ENCODE peak calls at places on chromosomes 5 and 9, in six cellular contexts. One of them, this sample, is unnamed.

GRCh38 chr9:135229701-135230385 is 142.4 kb downstream of the OLFM1 start:
- DNase-seq in IMR-90: no peak
- DNase-seq in neuronal stem cell: no peak
- DNase-seq in H1: no peak
- DNase-seq in trophoblast cell: no peak
- DNase-seq in H9: peak; percentile 30
- DNase-seq in this sample: no peak

GRCh38 chr5:122871669-122872068 is 26.3 kb downstream of the SNX24 start:
- DNase-seq in IMR-90: no peak
- DNase-seq in neuronal stem cell: no peak
- DNase-seq in H1: no peak
- DNase-seq in trophoblast cell: peak; percentile 91
- DNase-seq in H9: no peak
- DNase-seq in this sample: no peak

GRCh38 chr5:1130218-1130946 is 18.5 kb upstream of the SLC12A7 start:
- DNase-seq in IMR-90: no peak
- DNase-seq in neuronal stem cell: no peak
- DNase-seq in H1: no peak
- DNase-seq in trophoblast cell: no peak
- DNase-seq in H9: peak; percentile 62
- DNase-seq in this sample: no peak

GRCh38 chr9:83034587-83034986 is 28.4 kb downstream of the RASEF start:
- DNase-seq in IMR-90: peak; percentile 43
- DNase-seq in neuronal stem cell: no peak
- DNase-seq in H1: no peak
- DNase-seq in trophoblast cell: no peak
- DNase-seq in H9: no peak
- DNase-seq in this sample: peak; percentile 58

GRCh38 chr5:61651202-61651601 is 319.1 kb downstream of the ZSWIM6 start:
- DNase-seq in IMR-90: no peak
- DNase-seq in neuronal stem cell: no peak
- DNase-seq in H1: no peak
- DNase-seq in trophoblast cell: no peak
- DNase-seq in H9: no peak
- DNase-seq in this sample: no peak

GRCh38 chr9:132828201-132828770 is 49.8 kb downstream of the AK8 start:
- DNase-seq in IMR-90: no peak
- DNase-seq in neuronal stem cell: no peak
- DNase-seq in H1: no peak
- DNase-seq in trophoblast cell: no peak
- DNase-seq in H9: no peak
- DNase-seq in this sample: no peak

GRCh38 chr9:74078647-74079046 is 418.5 kb upstream of the RORB start:
- DNase-seq in IMR-90: no peak
- DNase-seq in neuronal stem cell: no peak
- DNase-seq in H1: no peak
- DNase-seq in trophoblast cell: peak; percentile 4
- DNase-seq in H9: no peak
- DNase-seq in this sample: peak; percentile 35

GRCh38 chr9:94096819-94097577 is 12.7 kb downstream of the PTPDC1 start:
- DNase-seq in IMR-90: peak; percentile 33
- DNase-seq in neuronal stem cell: no peak
- DNase-seq in H1: no peak
- DNase-seq in trophoblast cell: no peak
- DNase-seq in H9: no peak
- DNase-seq in this sample: no peak

GRCh38 chr9:23447166-23447565 is 378.9 kb downstream of the ELAVL2 start:
- DNase-seq in IMR-90: no peak
- DNase-seq in neuronal stem cell: no peak
- DNase-seq in H1: no peak
- DNase-seq in trophoblast cell: no peak
- DNase-seq in H9: peak; percentile 35
- DNase-seq in this sample: no peak

GRCh38 chr5:137286025-137286610 is 213.0 kb downstream of the SPOCK1 start:
- DNase-seq in IMR-90: peak; percentile 33
- DNase-seq in neuronal stem cell: no peak
- DNase-seq in H1: no peak
- DNase-seq in trophoblast cell: no peak
- DNase-seq in H9: no peak
- DNase-seq in this sample: no peak

GRCh38 chr5:109921735-109922395 is 232.1 kb downstream of the MAN2A1 start:
- DNase-seq in IMR-90: no peak
- DNase-seq in neuronal stem cell: no peak
- DNase-seq in H1: no peak
- DNase-seq in trophoblast cell: no peak
- DNase-seq in H9: no peak
- DNase-seq in this sample: no peak

GRCh38 chr9:19754921-19755320 is 33.9 kb downstream of the SLC24A2 start:
- DNase-seq in IMR-90: no peak
- DNase-seq in neuronal stem cell: no peak
- DNase-seq in H1: no peak
- DNase-seq in trophoblast cell: no peak
- DNase-seq in H9: no peak
- DNase-seq in this sample: no peak

GRCh38 chr9:129351058-129351641 is 173.1 kb upstream of the IER5L start:
- DNase-seq in IMR-90: no peak
- DNase-seq in neuronal stem cell: peak; percentile 67
- DNase-seq in H1: peak; percentile 86
- DNase-seq in trophoblast cell: no peak
- DNase-seq in H9: peak; percentile 83
- DNase-seq in this sample: no peak

GRCh38 chr9:110942522-110942921 is 95.7 kb downstream of the LPAR1 start:
- DNase-seq in IMR-90: peak; percentile 65
- DNase-seq in neuronal stem cell: no peak
- DNase-seq in H1: no peak
- DNase-seq in trophoblast cell: peak; percentile 38
- DNase-seq in H9: no peak
- DNase-seq in this sample: peak; percentile 41

GRCh38 chr5:96896285-96896711 is 20.0 kb downstream of the ERAP2 start:
- DNase-seq in IMR-90: no peak
- DNase-seq in neuronal stem cell: no peak
- DNase-seq in H1: no peak
- DNase-seq in trophoblast cell: no peak
- DNase-seq in H9: no peak
- DNase-seq in this sample: no peak
- H2AFZ ChIP-seq in IMR-90: no peak overlapping the region
- H2AFZ ChIP-seq in neuronal stem cell: no peak overlapping the region
- H2AFZ ChIP-seq in H1: no peak overlapping the region
- H2AFZ ChIP-seq in trophoblast cell: no peak overlapping the region
- H2AFZ ChIP-seq in H9: no peak overlapping the region
- H2AFZ ChIP-seq in this sample: no peak overlapping the region

DNA sequence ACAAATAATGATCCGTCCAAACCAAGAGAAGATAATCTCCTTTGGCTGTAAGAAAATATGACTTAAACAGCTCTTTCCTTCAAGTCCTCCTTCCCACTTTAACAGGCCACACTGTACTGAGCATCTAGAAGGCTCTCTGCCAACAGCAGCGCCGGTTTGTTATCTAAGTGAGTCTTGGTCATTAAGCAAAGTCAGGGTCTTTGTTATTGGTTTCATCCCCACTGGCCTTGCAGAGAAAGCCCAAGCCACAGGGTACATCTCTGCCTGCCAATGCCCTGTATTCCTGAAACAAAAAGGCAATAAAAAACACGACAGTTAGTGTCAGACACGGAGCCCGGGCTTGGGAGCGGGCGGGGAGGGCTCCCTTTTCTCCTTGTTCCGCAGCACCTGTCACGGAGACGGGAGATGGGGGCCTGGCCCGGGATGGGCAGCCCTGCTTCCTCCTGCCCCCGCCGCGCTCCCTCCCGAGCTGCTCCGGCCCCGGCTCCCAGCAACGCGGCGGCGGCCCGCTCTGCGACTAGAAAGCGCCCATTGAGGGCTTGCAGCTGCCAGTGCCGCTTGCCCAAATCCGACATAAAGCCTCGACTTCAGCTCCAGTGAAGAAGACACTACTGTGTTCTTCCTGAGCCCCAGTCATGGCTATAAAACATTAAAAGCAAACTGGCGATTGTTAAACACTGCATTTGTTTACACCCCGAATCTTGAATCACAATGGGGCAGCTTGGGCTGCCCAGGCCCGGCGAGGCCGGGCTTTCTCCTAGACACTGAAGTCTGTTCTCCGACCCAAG is 28.1 kb upstream of the PIK3R1 start:
- DNase-seq in IMR-90: peak; percentile 22
- DNase-seq in neuronal stem cell: peak; percentile 23
- DNase-seq in H1: peak; percentile 81
- DNase-seq in trophoblast cell: no peak
- DNase-seq in H9: peak; percentile 73
- DNase-seq in this sample: peak; percentile 18
- H2BK120ac ChIP-seq in IMR-90: no peak overlapping the region
- H2BK120ac ChIP-seq in neuronal stem cell: no peak overlapping the region
- H2BK120ac ChIP-seq in H1: no peak overlapping the region
- H2BK120ac ChIP-seq in trophoblast cell: no peak overlapping the region
- H2BK120ac ChIP-seq in H9: no peak overlapping the region
- H2BK120ac ChIP-seq in this sample: peak overlapping the region; percentile 79

GRCh38 chr5:50905996-50906395 is 239.6 kb downstream of the PARP8 start:
- DNase-seq in IMR-90: no peak
- DNase-seq in neuronal stem cell: no peak
- DNase-seq in H1: no peak
- DNase-seq in trophoblast cell: peak; percentile 86
- DNase-seq in H9: no peak
- DNase-seq in this sample: no peak
- H2AFZ ChIP-seq in IMR-90: no peak overlapping the region
- H2AFZ ChIP-seq in neuronal stem cell: no peak overlapping the region
- H2AFZ ChIP-seq in H1: peak overlapping the region; percentile 77
- H2AFZ ChIP-seq in trophoblast cell: no peak overlapping the region
- H2AFZ ChIP-seq in H9: no peak overlapping the region
- H2AFZ ChIP-seq in this sample: no peak overlapping the region

DNA sequence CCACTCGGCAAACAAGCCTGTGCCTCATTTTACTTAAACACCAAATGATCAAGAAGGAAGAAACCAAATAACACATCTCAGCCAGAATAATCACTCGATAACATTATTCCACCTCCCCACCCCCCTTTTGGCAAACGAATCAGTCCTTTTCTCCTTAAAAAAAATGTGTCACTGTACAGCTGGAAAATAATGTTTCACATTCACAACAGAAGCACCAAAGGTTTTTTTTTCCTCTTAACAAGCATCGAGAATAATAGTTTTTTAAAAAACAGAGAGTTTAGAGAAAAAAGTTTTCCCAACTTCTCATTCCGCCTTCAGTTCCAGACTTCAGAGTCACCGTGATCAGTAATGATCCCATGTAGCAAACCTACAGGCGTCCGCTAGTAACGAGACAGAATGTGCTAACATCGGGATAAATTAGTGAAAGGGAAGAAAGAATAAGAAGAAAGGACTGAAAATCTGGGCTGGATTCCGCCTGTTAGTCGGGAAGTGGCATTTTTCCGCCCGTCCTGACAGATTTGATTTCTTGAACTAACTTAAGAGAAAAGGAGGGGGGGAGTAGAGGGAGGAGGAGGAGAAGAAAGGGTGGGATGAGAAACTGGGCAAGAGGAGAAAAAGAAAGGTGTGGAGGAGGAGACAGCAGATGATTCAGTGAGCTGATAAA is at the start of gene ZNF608:
- DNase-seq in IMR-90: peak; percentile 78
- DNase-seq in neuronal stem cell: peak; percentile 72
- DNase-seq in H1: peak; percentile 49
- DNase-seq in trophoblast cell: peak; percentile 43
- DNase-seq in H9: no peak
- DNase-seq in this sample: peak; percentile 88
- H2BK120ac ChIP-seq in IMR-90: peak within 1 kb of the TSS; percentile 93
- H2BK120ac ChIP-seq in neuronal stem cell: no peak within 1 kb of the TSS
- H2BK120ac ChIP-seq in H1: no peak within 1 kb of the TSS
- H2BK120ac ChIP-seq in trophoblast cell: peak within 1 kb of the TSS; percentile 73
- H2BK120ac ChIP-seq in H9: no peak within 1 kb of the TSS
- H2BK120ac ChIP-seq in this sample: peak within 1 kb of the TSS; percentile 98

GRCh38 chr5:50710838-50711237 is 44.4 kb downstream of the PARP8 start:
- DNase-seq in IMR-90: no peak
- DNase-seq in neuronal stem cell: no peak
- DNase-seq in H1: no peak
- DNase-seq in trophoblast cell: peak; percentile 16
- DNase-seq in H9: no peak
- DNase-seq in this sample: no peak
- H2AFZ ChIP-seq in IMR-90: no peak overlapping the region
- H2AFZ ChIP-seq in neuronal stem cell: peak overlapping the region; percentile 35
- H2AFZ ChIP-seq in H1: no peak overlapping the region
- H2AFZ ChIP-seq in trophoblast cell: no peak overlapping the region
- H2AFZ ChIP-seq in H9: no peak overlapping the region
- H2AFZ ChIP-seq in this sample: no peak overlapping the region

GRCh38 chr9:106820866-106821265 is 42.1 kb upstream of the ZNF462 start:
- DNase-seq in IMR-90: no peak
- DNase-seq in neuronal stem cell: no peak
- DNase-seq in H1: no peak
- DNase-seq in trophoblast cell: peak; percentile 35
- DNase-seq in H9: no peak
- DNase-seq in this sample: no peak

GRCh38 chr9:106818034-106818433 is 44.9 kb upstream of the ZNF462 start:
- DNase-seq in IMR-90: no peak
- DNase-seq in neuronal stem cell: no peak
- DNase-seq in H1: no peak
- DNase-seq in trophoblast cell: no peak
- DNase-seq in H9: no peak
- DNase-seq in this sample: no peak

GRCh38 chr9:106816524-106816923 is 46.4 kb upstream of the ZNF462 start:
- DNase-seq in IMR-90: no peak
- DNase-seq in neuronal stem cell: no peak
- DNase-seq in H1: no peak
- DNase-seq in trophoblast cell: no peak
- DNase-seq in H9: no peak
- DNase-seq in this sample: no peak
- H2BK120ac ChIP-seq in IMR-90: no peak overlapping the region
- H2BK120ac ChIP-seq in neuronal stem cell: no peak overlapping the region
- H2BK120ac ChIP-seq in H1: no peak overlapping the region
- H2BK120ac ChIP-seq in trophoblast cell: no peak overlapping the region
- H2BK120ac ChIP-seq in H9: no peak overlapping the region
- H2BK120ac ChIP-seq in this sample: no peak overlapping the region

GRCh38 chr5:28286566-28286965 is 1248.2 kb upstream of the CDH9 start:
- DNase-seq in IMR-90: no peak
- DNase-seq in neuronal stem cell: no peak
- DNase-seq in H1: no peak
- DNase-seq in trophoblast cell: peak; percentile 57
- DNase-seq in H9: no peak
- DNase-seq in this sample: no peak
- H2AFZ ChIP-seq in IMR-90: no peak overlapping the region
- H2AFZ ChIP-seq in neuronal stem cell: peak overlapping the region; percentile 61
- H2AFZ ChIP-seq in H1: no peak overlapping the region
- H2AFZ ChIP-seq in trophoblast cell: no peak overlapping the region
- H2AFZ ChIP-seq in H9: no peak overlapping the region
- H2AFZ ChIP-seq in this sample: no peak overlapping the region

GRCh38 chr5:160188151-160188967 is 40.9 kb upstream of the FABP6 start:
- DNase-seq in IMR-90: peak; percentile 82
- DNase-seq in neuronal stem cell: no peak
- DNase-seq in H1: peak; percentile 86
- DNase-seq in trophoblast cell: no peak
- DNase-seq in H9: peak; percentile 79
- DNase-seq in this sample: peak; percentile 76
- H2BK120ac ChIP-seq in IMR-90: peak overlapping the region; percentile 35
- H2BK120ac ChIP-seq in neuronal stem cell: peak overlapping the region; percentile 28
- H2BK120ac ChIP-seq in H1: peak overlapping the region; percentile 55
- H2BK120ac ChIP-seq in trophoblast cell: peak overlapping the region; percentile 88
- H2BK120ac ChIP-seq in H9: peak overlapping the region; percentile 63
- H2BK120ac ChIP-seq in this sample: peak overlapping the region; percentile 74

DNA sequence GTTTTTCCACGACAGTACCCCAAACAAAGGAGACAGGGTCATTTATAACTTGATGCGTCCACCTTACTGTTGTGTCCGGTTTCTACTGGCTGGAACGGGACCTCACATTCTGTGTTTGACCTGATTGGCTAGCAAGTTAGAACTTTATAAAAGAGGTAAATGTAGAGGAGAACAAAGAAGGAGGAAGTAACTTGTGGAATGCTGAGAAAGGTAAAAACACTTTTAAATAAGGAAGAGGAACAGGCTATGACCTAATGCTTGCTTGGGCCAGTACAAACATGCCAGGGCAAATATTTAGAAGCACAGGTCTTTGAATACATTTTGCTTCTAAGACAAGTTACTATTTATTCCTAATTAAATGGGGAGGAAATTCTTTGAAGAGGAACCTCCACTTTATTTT is 251.6 kb downstream of the KIAA0825 start:
- DNase-seq in IMR-90: no peak
- DNase-seq in neuronal stem cell: no peak
- DNase-seq in H1: no peak
- DNase-seq in trophoblast cell: no peak
- DNase-seq in H9: no peak
- DNase-seq in this sample: no peak
- H2AFZ ChIP-seq in IMR-90: no peak overlapping the region
- H2AFZ ChIP-seq in neuronal stem cell: peak overlapping the region; percentile 16
- H2AFZ ChIP-seq in H1: no peak overlapping the region
- H2AFZ ChIP-seq in trophoblast cell: no peak overlapping the region
- H2AFZ ChIP-seq in H9: no peak overlapping the region
- H2AFZ ChIP-seq in this sample: no peak overlapping the region

This sample was measured in mesenchymal stem cell.